ENCODE peak calls at places on chromosomes 6 and 20, in eight cellular contexts. C is activated T-helper 1 cell treated with anti-CD3 and anti-CD28 coated beads, Interleukin-2, amount 50 U/mL, for 16 hours; M is stimulated activated CD8-positive, alpha-beta memory T cell treated with anti-CD3 and anti-CD28 coated beads, Interleukin-7, amount 100 ng/mL, for 48 hours; X is GDM1; R is activated CD4-positive, alpha-beta T cell treated with anti-CD3 and anti-CD28 coated beads for 4 hours; J is CD4-positive, alpha-beta memory T cell; H is GM23248; Q is AG09319. O is an unnamed sample.

GRCh38 chr20:36861625-36861874 is 14.4 kb upstream of the TLDC2 start:
- DNase-seq in C (no peak), M (no peak), X (no peak), R (no peak), J (no peak), H (peak), Q (no peak), O (no peak)

GRCh38 chr6:37966801-37967200 is 147.3 kb downstream of the ZFAND3 start:
- DNase-seq in C (no peak), M (no peak), X (no peak), R (no peak), J (no peak), H (peak), Q (no peak), O (no peak)

GRCh38 chr6:37279366-37280134 is 21.6 kb upstream of the TMEM217 start:
- DNase-seq in C (no peak), M (no peak), X (no peak), R (no peak), J (no peak), H (peak), Q (peak), O (no peak)

GRCh38 chr20:32337937-32338661 is 20.0 kb upstream of the ASXL1 start:
- DNase-seq in C (no peak), M (no peak), X (no peak), R (no peak), J (no peak), H (no peak), Q (no peak), O (no peak)

GRCh38 chr20:25247100-25247665 is 702 bp upstream of the PYGB start:
- DNase-seq in C (no peak), M (no peak), X (no peak), R (no peak), J (no peak), H (peak), Q (no peak), O (no peak)

GRCh38 chr20:3461911-3462677 is 8.7 kb upstream of the ATRN start:
- DNase-seq in C (no peak), M (no peak), X (no peak), R (no peak), J (no peak), H (no peak), Q (no peak), O (no peak)

GRCh38 chr6:83511901-83512681 is at the start of gene PRSS35:
- DNase-seq in C (no peak), M (no peak), X (no peak), R (no peak), J (no peak), H (peak), Q (no peak), O (no peak)

GRCh38 chr6:118783931-118784528 is 109.9 kb upstream of the ASF1A start:
- DNase-seq in C (no peak), M (no peak), X (no peak), R (no peak), J (no peak), H (no peak), Q (no peak), O (no peak)

GRCh38 chr6:112037783-112038216 is 16.1 kb upstream of the CCN6 start:
- DNase-seq in C (no peak), M (no peak), X (no peak), R (no peak), J (no peak), H (peak), Q (peak), O (no peak)

GRCh38 chr6:86937219-86938079 is at the start of gene HTR1E:
- DNase-seq in C (no peak), M (no peak), X (no peak), R (no peak), J (no peak), H (peak), Q (no peak), O (no peak)

GRCh38 chr6:41159415-41160082 is 3.4 kb downstream of the TREM2 start:
- DNase-seq in C (no peak), M (no peak), X (no peak), R (no peak), J (no peak), H (no peak), Q (no peak), O (no peak)

GRCh38 chr6:143405381-143406154 is 44.9 kb downstream of the ADAT2 start:
- DNase-seq in C (no peak), M (no peak), X (no peak), R (no peak), J (no peak), H (peak), Q (no peak), O (no peak)

GRCh38 chr6:135423649-135424128 is 73.9 kb downstream of the AHI1 start:
- DNase-seq in C (no peak), M (no peak), X (peak), R (peak), J (no peak), H (peak), Q (peak), O (no peak)

GRCh38 chr6:167827588-167828324 is 1.0 kb downstream of the AFDN start:
- DNase-seq in C (no peak), M (no peak), X (no peak), R (peak), J (peak), H (peak), Q (no peak), O (peak)

O was measured in activated T-helper 9 cell treated with anti-CD3 and anti-CD28 coated beads, Interleukin-2, amount 50 U/mL, for 16 hours.